ENCODE peak calls at places on chromosomes 1 and 21, in four cellular contexts. R is HepG2, A is Panc1, L is K562. H is an unnamed sample.

GRCh38 chr1:92298573-92299476 is at the start of the genes GLMN and RPAP2:
- DNase-seq in A (no peak), L (peak; percentile 89), R (peak; percentile 63), H (peak; percentile 72)

GRCh38 chr1:60573726-60574409 is 500.3 kb upstream of the C1orf87 start:
- DNase-seq in L (no peak), A (no peak), R (peak; percentile 17), H (peak; percentile 27)

GRCh38 chr1:156499194-156499702 is 1.3 kb downstream of the MEF2D start:
- DNase-seq in R (no peak), L (peak; percentile 34), A (no peak), H (no peak)

GRCh38 chr1:55062801-55063561 is 23.6 kb downstream of the PCSK9 start:
- DNase-seq in R (no peak), A (no peak), L (no peak), H (no peak)

GRCh38 chr1:5858246-5858645 is 134.0 kb downstream of the NPHP4 start:
- DNase-seq in A (no peak), L (no peak), R (no peak), H (no peak)

GRCh38 chr1:45836451-45836850 is 33.0 kb downstream of the MAST2 start:
- DNase-seq in A (no peak), L (no peak), R (no peak), H (no peak)

GRCh38 chr1:21238141-21238800 is 52.0 kb downstream of the ECE1 start:
- DNase-seq in R (no peak), A (no peak), L (no peak), H (no peak)

GRCh38 chr1:45543599-45544417 is 6.8 kb upstream of the AKR1A1 start:
- DNase-seq in A (no peak), L (peak; percentile 31), R (peak; percentile 31), H (no peak)

GRCh38 chr1:204084247-204084772 is 11.4 kb downstream of the SOX13 start:
- DNase-seq in A (no peak), R (peak; percentile 75), L (no peak), H (no peak)

GRCh38 chr1:219806642-219807041 is 121.7 kb downstream of the SLC30A10 start:
- DNase-seq in A (no peak), R (no peak), L (no peak), H (no peak)

GRCh38 chr1:226712779-226713420 is 26.2 kb downstream of the ITPKB start:
- DNase-seq in R (no peak), L (no peak), A (no peak), H (no peak)

GRCh38 chr21:41777934-41778815 is 11.3 kb upstream of the RIPK4 start:
- DNase-seq in L (peak; percentile 73), R (peak; percentile 51), A (no peak), H (peak; percentile 84)

GRCh38 chr1:157209514-157209913 is 71.3 kb upstream of the ETV3 start:
- DNase-seq in A (no peak), L (no peak), R (no peak), H (no peak)

GRCh38 chr1:119286587-119287181 is 81.9 kb upstream of the HAO2 start:
- DNase-seq in R (peak; percentile 73), A (no peak), L (peak; percentile 66), H (peak; percentile 31)

GRCh38 chr21:15549671-15550070 is 180.1 kb upstream of the USP25 start:
- DNase-seq in A (no peak), R (peak; percentile 1), L (no peak), H (no peak)
- TF ChIP-seq TCF7L2 in A (no peak), R (no peak), L (no peak), H (no peak)

DNA sequence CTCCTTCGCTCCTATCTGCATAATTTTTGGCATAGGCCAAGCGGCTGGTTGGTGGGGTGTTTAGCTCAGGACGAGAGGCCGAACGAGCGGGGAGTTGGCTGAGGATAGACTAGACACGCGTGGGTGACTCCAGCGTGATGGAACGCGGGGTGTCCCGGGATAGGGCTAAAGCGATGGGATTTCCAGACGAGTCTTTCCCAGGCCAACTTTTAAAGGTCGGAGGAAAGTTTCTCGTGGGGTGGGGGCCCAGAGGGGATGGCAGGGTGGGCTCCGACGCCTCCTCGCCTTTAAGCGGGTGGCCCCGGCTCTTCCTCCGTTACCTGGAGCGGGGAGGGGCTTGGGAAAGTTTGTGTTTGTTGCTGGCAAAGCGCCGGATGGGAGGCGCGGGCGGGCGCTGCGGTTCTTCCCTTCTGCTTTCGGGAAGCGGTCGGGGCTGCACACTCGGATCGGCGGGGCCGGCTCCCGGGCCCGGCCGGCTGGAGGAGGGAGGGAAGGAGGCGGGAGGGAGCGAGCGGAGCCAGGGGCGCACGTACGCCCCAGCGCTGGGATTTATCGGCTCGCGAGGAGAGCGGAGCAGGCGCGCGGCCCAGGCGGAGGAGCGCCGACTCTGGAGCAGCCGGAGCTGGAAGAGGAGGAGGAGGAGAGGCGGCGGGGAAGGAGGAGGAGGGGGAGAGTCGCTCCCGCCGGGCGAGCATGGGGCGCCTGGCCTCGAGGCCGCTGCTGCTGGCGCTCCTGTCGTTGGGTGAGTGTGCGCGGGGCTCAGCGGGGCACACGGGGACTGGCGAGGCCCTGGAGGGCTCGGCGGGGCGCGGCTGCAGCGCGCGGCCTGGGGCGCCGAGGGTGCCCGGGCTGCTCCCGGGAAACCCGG is at the start of gene PTGFRN:
- DNase-seq in L (peak; percentile 73), A (no peak), R (no peak), H (peak; percentile 6)
- TF ChIP-seq TCF7L2 in L (no peak), A (no peak), R (no peak), H (no peak)

DNA sequence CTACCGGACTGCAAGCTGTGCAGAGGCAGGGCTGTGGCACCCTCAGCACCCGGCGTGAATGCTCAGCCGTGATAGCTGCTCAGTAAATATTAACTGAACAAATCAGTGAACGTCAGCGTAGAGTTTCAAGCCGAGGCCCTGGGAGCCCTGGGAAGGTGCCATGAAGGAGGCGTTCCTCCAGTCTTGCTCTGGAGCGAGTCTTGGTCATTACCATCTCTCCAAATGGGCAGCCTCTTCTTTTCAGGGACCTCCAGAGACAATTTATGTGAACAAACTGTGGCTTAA is 449.2 kb downstream of the CAMTA1 start:
- DNase-seq in R (no peak), A (no peak), L (no peak), H (no peak)
- TF ChIP-seq TCF7L2 in R (no peak), A (no peak), L (no peak), H (no peak)

DNA sequence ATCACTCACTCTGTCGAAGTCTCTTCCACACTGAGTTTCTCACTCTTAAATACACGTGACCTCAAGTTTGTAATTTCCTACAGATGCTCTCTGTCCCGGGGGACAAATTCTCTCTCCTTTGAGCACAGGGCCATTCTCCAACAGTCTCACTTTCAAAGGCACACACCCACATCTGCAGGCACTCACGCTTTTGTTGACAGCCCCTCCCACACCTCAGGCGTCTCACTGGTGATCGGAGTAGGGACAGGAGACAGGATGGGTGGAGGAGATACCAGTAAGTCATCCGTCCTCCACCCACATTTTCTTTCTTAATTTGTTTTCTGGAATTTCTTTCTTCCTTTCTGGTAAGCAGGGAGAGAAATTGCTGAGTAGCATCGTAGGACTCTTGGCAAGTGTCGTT is 40.6 kb upstream of the GREM2 start:
- DNase-seq in L (no peak), R (no peak), A (no peak), H (no peak)
- TF ChIP-seq TCF7L2 in L (no peak), R (no peak), A (no peak), H (no peak)

GRCh38 chr1:23369335-23370013 is at the start of gene ZNF436:
- DNase-seq in A (no peak), R (peak; percentile 41), L (peak; percentile 95), H (no peak)
- TF ChIP-seq TCF7L2 in A (no peak), R (no peak), L (no peak), H (no peak)

GRCh38 chr1:216523449-216524190 is 100.4 kb upstream of the USH2A start:
- DNase-seq in A (no peak), L (no peak), R (no peak), H (no peak)
- TF ChIP-seq TCF7L2 in A (no peak), L (no peak), R (no peak), H (no peak)

GRCh38 chr1:53160924-53161378 is 18.5 kb upstream of the SLC1A7 start:
- DNase-seq in A (no peak), L (no peak), R (peak; percentile 94), H (no peak)

GRCh38 chr1:53166366-53166765 is 23.9 kb upstream of the SLC1A7 start:
- DNase-seq in R (no peak), L (no peak), A (no peak), H (no peak)

GRCh38 chr1:53162621-53163020 is 20.2 kb upstream of the SLC1A7 start:
- DNase-seq in A (no peak), R (no peak), L (no peak), H (no peak)

GRCh38 chr1:53165408-53165961 is 23.0 kb upstream of the SLC1A7 start:
- DNase-seq in R (no peak), L (no peak), A (no peak), H (no peak)

DNA sequence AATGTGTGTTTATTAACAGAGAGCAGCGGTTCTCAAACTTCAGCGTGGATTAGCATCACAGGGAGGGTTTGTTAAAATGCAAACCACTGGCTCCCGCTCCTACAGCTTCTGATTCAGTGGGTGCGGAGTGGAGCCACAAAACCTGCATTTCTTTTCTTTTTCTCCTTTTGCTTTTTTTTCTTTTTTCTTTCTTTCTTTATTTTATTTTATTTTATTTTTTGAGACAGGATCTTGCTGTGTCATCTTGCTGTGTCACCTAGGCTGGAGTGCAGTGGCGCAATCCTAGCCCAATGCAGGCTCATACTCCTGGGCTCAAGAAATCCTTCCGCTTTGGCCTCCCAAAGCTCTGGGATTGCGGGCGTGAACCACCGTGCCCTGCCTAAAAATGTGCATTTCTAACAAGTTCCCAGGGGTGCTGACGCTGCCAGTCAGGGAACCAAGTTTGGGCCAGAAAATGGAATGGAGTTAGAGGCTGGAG is 20.9 kb upstream of the SLC1A7 start:
- DNase-seq in A (no peak), L (peak; percentile 51), R (no peak), H (no peak)
- TF ChIP-seq TCF7L2 in A (no peak), L (no peak), R (no peak), H (no peak)

DNA sequence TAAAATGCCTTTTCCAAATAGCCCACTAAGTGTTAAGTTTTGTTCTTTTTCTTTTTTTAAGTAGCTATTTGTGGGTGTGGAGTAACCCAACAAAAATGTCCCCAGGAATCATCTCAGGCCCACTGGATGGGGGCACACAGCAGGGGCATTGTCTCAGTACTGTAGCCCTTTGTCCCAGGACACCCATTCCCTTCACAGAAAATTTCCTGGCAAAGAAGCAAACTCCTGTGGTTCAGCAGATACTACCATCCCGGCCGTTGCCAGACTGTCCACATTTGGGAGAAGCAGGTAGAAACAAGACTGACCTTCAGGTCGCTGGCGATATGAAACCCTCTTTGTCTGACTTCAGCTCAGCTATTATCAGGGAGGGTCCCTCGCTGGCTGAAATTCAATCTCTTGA is 23.7 kb upstream of the SRRM1 start:
- DNase-seq in R (peak; percentile 62), A (no peak), L (no peak), H (no peak)
- TF ChIP-seq TCF7L2 in R (no peak), A (no peak), L (no peak), H (no peak)

GRCh38 chr1:14598498-14599172 is at the start of gene KAZN:
- DNase-seq in R (no peak), A (no peak), L (no peak), H (no peak)
- TF ChIP-seq TCF7L2 in R (no peak), A (no peak), L (no peak), H (no peak)

H was measured in HCT116.